ENCODE peak calls at places on chromosomes 12 and 14, in five cellular contexts. K, D, V, B and L are unnamed samples.

GRCh38 chr12:2834581-2835491 is at the start of gene NRIP2:
- DNase-seq in V (no peak), D (no peak), B (no peak), K (no peak), L (peak; percentile 35)

GRCh38 chr12:6630696-6631095 is 5.1 kb downstream of the LPAR5 start:
- DNase-seq in V (no peak), D (no peak), B (no peak), K (no peak), L (no peak)

GRCh38 chr12:817941-818600 is 65.7 kb downstream of the WNK1 start:
- DNase-seq in B (no peak), V (no peak), D (no peak), K (no peak), L (no peak)

GRCh38 chr12:94219622-94220302 is 71.4 kb downstream of the PLXNC1 start:
- DNase-seq in K (no peak), B (no peak), V (no peak), D (no peak), L (no peak)

GRCh38 chr12:40310201-40310600 is 85.4 kb downstream of the LRRK2 start:
- DNase-seq in V (no peak), B (no peak), D (no peak), K (peak; percentile 3), L (no peak)

GRCh38 chr14:35287481-35288013 is 4.6 kb upstream of the PSMA6 start:
- DNase-seq in D (no peak), V (peak; percentile 55), K (no peak), B (no peak), L (no peak)

GRCh38 chr12:74426091-74426490 is 111.5 kb upstream of the ATXN7L3B start:
- DNase-seq in K (no peak), V (no peak), D (no peak), B (no peak), L (no peak)

GRCh38 chr12:127677537-127678131 is 589.3 kb upstream of the TMEM132C start:
- DNase-seq in K (peak; percentile 44), B (peak; percentile 69), V (no peak), D (peak; percentile 80), L (peak; percentile 58)

GRCh38 chr12:58420496-58420895 is 479.1 kb downstream of the ATP23 start:
- DNase-seq in D (no peak), K (no peak), V (no peak), B (no peak), L (no peak)

GRCh38 chr14:102985665-102986064 is 63.2 kb downstream of the AMN start:
- DNase-seq in V (peak; percentile 60), B (no peak), K (no peak), D (no peak), L (no peak)

GRCh38 chr12:70876952-70877351 is 43.6 kb downstream of the PTPRR start:
- DNase-seq in B (no peak), V (no peak), K (peak; percentile 2), D (no peak), L (no peak)

GRCh38 chr12:11758838-11759509 is 109.5 kb downstream of the ETV6 start:
- DNase-seq in D (no peak), B (no peak), V (peak; percentile 93), K (no peak), L (no peak)

GRCh38 chr12:51357374-51358047 is 11.0 kb upstream of the CELA1 start:
- DNase-seq in V (peak; percentile 64), K (no peak), B (no peak), D (no peak), L (no peak)

GRCh38 chr14:68193970-68194634 is 374.5 kb downstream of the RAD51B start:
- DNase-seq in K (no peak), B (no peak), V (no peak), D (no peak), L (no peak)

GRCh38 chr12:112792306-112792705 is 758 bp downstream of the RPH3A start:
- DNase-seq in K (no peak), V (no peak), D (no peak), B (no peak), L (no peak)

GRCh38 chr14:68727315-68728078 is 65.4 kb downstream of the ZFP36L1 start:
- DNase-seq in K (no peak), B (no peak), D (no peak), V (no peak), L (no peak)

GRCh38 chr14:100850841-100851585 is 25.1 kb downstream of the MEG3 start:
- DNase-seq in K (peak; percentile 48), B (peak; percentile 44), D (no peak), V (no peak), L (peak; percentile 78)

GRCh38 chr14:35123388-35123703 is 994 bp downstream of the PRORP start:
- DNase-seq in K (no peak), B (no peak), V (no peak), D (no peak), L (no peak)

GRCh38 chr12:132313182-132313581 is 16.2 kb downstream of the GALNT9 start:
- DNase-seq in V (no peak), D (no peak), K (no peak), B (no peak), L (no peak)

GRCh38 chr14:95184413-95184790 is 27.1 kb upstream of the DICER1 start:
- DNase-seq in K (no peak), B (no peak), D (no peak), V (no peak), L (no peak)

GRCh38 chr12:93186131-93186530 is 191.6 kb upstream of the NUDT4 start:
- DNase-seq in D (no peak), B (no peak), V (no peak), K (no peak), L (no peak)

GRCh38 chr14:74308695-74309094 is 6.0 kb upstream of the ABCD4 start:
- DNase-seq in B (no peak), V (no peak), K (no peak), D (no peak), L (no peak)

GRCh38 chr12:76260390-76260748 is 87.8 kb downstream of the BBS10 start:
- DNase-seq in K (no peak), V (no peak), D (no peak), B (no peak), L (no peak)

GRCh38 chr12:68793436-68793835 is 14.5 kb upstream of the MDM2 start:
- DNase-seq in B (no peak), V (no peak), K (no peak), D (no peak), L (no peak)

GRCh38 chr12:68794653-68795253 is 13.2 kb upstream of the MDM2 start:
- DNase-seq in V (no peak), D (no peak), B (no peak), K (no peak), L (no peak)

GRCh38 chr12:68793975-68794652 is 13.9 kb upstream of the MDM2 start:
- DNase-seq in D (no peak), K (no peak), V (no peak), B (no peak), L (no peak)

GRCh38 chr12:68798880-68799229 is 9.1 kb upstream of the MDM2 start:
- DNase-seq in K (no peak), B (no peak), V (no peak), D (no peak), L (no peak)

DNA sequence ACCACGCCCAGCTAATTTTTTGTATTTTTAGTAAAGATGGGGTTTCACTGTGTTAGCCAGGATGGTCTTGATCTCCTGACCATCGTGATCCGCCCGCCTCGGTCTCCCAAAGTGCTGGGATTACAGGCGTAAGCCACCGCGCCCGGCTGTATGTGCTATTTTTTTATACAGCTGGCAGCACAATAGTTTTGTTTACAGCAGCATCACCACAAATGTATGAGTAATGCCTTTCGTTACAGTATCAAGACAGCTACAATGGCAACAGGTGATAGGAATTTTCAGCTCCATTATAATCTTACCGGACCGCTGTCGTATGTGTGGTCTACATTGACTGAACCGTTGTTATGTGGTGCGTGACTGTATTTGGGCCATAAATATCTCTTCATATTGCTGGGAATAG is 11.6 kb upstream of the MDM2 start:
- DNase-seq in V (no peak), B (no peak), D (no peak), K (no peak), L (no peak)
- TF ChIP-seq SUZ12 in V (no peak), B (no peak), D (no peak), K (no peak), L (no peak)

DNA sequence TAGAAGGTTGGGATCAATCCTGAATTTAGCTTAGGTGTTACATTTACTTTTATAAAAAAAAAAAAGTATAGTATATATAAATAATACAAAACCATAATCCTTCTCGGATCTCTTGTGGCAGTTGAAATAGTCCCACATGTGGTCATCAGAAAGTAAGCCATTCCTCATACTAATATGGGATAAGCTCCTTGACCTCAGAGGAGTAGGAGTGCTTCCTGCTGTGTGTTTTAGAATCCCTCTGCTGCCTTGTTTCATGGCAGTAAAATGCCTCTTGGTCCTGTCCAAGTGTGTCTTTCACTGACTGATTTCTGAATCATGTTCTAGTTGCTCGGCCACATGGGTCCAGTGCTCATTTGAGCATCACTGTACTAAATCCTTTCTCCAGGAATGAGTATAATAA is 117.0 kb downstream of the NTN4 start:
- DNase-seq in B (no peak), D (no peak), V (no peak), K (no peak), L (no peak)
- TF ChIP-seq SUZ12 in B (no peak), D (no peak), V (no peak), K (no peak), L (no peak)

GRCh38 chr14:40280652-40281051 is 848.4 kb upstream of the FBXO33 start:
- DNase-seq in D (no peak), V (no peak), K (no peak), B (no peak), L (no peak)
- TF ChIP-seq SUZ12 in D (no peak), V (no peak), K (no peak), B (no peak), L (no peak)

GRCh38 chr12:111190741-111191526 is 178.0 kb downstream of the PHETA1 start:
- DNase-seq in B (no peak), K (no peak), V (no peak), D (no peak), L (no peak)
- TF ChIP-seq SUZ12 in B (no peak), K (no peak), V (no peak), D (no peak), L (no peak)

GRCh38 chr14:99722741-99723140 is 38.6 kb downstream of the CYP46A1 start:
- DNase-seq in K (no peak), B (no peak), D (no peak), V (no peak), L (no peak)

GRCh38 chr14:99724939-99725773 is 41.1 kb downstream of the CYP46A1 start:
- DNase-seq in D (no peak), B (no peak), V (no peak), K (no peak), L (no peak)

GRCh38 chr14:99725774-99726537 is 41.9 kb downstream of the CYP46A1 start:
- DNase-seq in D (no peak), B (no peak), V (no peak), K (no peak), L (no peak)

GRCh38 chr14:99726538-99727095 is 42.5 kb downstream of the CYP46A1 start:
- DNase-seq in B (no peak), V (no peak), D (no peak), K (no peak), L (no peak)

DNA sequence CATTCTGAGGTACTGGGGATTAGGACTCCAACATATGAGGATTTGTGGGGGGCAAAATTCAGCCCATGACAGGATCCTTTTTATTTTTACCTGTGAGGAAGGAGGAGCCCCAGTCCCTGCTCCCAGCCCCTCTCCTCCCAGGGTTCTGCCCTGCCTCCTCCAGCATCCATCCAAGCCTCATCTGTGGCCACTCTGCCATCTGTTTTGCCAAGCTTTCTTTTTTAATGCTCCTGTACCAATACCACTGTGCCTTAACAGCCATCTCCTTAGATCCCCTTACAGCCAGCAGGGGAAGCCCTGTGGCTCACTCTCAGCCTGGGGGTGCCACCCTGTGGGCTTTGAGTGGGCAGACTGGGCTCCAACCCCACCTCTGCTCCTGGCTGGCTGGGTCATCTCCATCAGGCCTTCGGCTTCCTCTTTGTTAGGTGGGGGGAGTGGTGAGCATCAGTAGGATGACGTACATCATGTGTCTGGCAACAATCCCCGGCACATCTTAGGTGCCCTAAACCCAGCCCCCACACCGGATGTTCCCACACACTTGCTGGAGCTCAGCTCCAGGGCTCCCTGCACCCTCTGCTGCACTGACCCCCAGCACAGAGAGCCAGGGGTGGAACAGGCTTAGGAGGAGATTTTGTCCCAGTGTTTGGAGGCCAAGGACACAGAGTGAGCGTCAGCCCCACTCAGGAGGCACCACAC is 40.2 kb downstream of the CYP46A1 start:
- DNase-seq in K (no peak), B (no peak), D (no peak), V (no peak), L (no peak)
- TF ChIP-seq SUZ12 in K (no peak), B (no peak), D (no peak), V (no peak), L (no peak)